ENCODE peak calls at places on chromosomes 12 and 14, in nine cellular contexts. One of them, this sample, is unnamed.
A peak's percentile ranks its signal among the peaks of the same experiment; 100 is the strongest.

GRCh38 chr12:19520646-19521045 is 81.4 kb downstream of the AEBP2 start:
- DNase-seq in transverse colon: no peak
- DNase-seq in upper lobe of left lung: no peak
- DNase-seq in GM12878: no peak
- DNase-seq in esophagus muscularis mucosa: no peak
- DNase-seq in H1: no peak
- DNase-seq in A549: no peak
- DNase-seq in stomach: no peak
- DNase-seq in ovary: no peak
- DNase-seq in this sample: no peak

GRCh38 chr12:9064201-9064814 is 51.4 kb downstream of the A2M start:
- DNase-seq in stomach: peak; percentile 72
- DNase-seq in H1: peak; percentile 9
- DNase-seq in transverse colon: peak; percentile 67
- DNase-seq in A549: peak; percentile 75
- DNase-seq in GM12878: no peak
- DNase-seq in ovary: peak; percentile 71
- DNase-seq in upper lobe of left lung: peak; percentile 93
- DNase-seq in esophagus muscularis mucosa: no peak
- DNase-seq in this sample: no peak

GRCh38 chr12:47249082-47249481 is 169.3 kb upstream of the AMIGO2 start:
- DNase-seq in esophagus muscularis mucosa: no peak
- DNase-seq in A549: no peak
- DNase-seq in GM12878: no peak
- DNase-seq in upper lobe of left lung: no peak
- DNase-seq in H1: no peak
- DNase-seq in stomach: no peak
- DNase-seq in ovary: no peak
- DNase-seq in transverse colon: no peak
- DNase-seq in this sample: no peak

GRCh38 chr12:90449611-90450010 is 505.4 kb downstream of the CCER1 start:
- DNase-seq in esophagus muscularis mucosa: no peak
- DNase-seq in A549: no peak
- DNase-seq in H1: no peak
- DNase-seq in GM12878: no peak
- DNase-seq in upper lobe of left lung: no peak
- DNase-seq in ovary: no peak
- DNase-seq in transverse colon: no peak
- DNase-seq in stomach: no peak
- DNase-seq in this sample: no peak

GRCh38 chr14:54625158-54625557 is 58.2 kb downstream of the SAMD4A start:
- DNase-seq in GM12878: no peak
- DNase-seq in transverse colon: no peak
- DNase-seq in H1: no peak
- DNase-seq in ovary: no peak
- DNase-seq in esophagus muscularis mucosa: no peak
- DNase-seq in A549: no peak
- DNase-seq in stomach: no peak
- DNase-seq in upper lobe of left lung: no peak
- DNase-seq in this sample: no peak

GRCh38 chr12:94074216-94074969 is 74.0 kb upstream of the PLXNC1 start:
- DNase-seq in ovary: no peak
- DNase-seq in stomach: no peak
- DNase-seq in H1: no peak
- DNase-seq in A549: no peak
- DNase-seq in GM12878: no peak
- DNase-seq in transverse colon: no peak
- DNase-seq in esophagus muscularis mucosa: no peak
- DNase-seq in upper lobe of left lung: no peak
- DNase-seq in this sample: peak; percentile 32

GRCh38 chr12:124720019-124720686 is 143.5 kb downstream of the SCARB1 start:
- DNase-seq in esophagus muscularis mucosa: no peak
- DNase-seq in H1: no peak
- DNase-seq in upper lobe of left lung: no peak
- DNase-seq in A549: peak; percentile 53
- DNase-seq in ovary: no peak
- DNase-seq in GM12878: no peak
- DNase-seq in transverse colon: no peak
- DNase-seq in stomach: no peak
- DNase-seq in this sample: no peak

GRCh38 chr12:7935773-7936581 is at the start of gene SLC2A3:
- DNase-seq in esophagus muscularis mucosa: peak; percentile 96
- DNase-seq in ovary: peak; percentile 51
- DNase-seq in GM12878: peak; percentile 65
- DNase-seq in stomach: peak; percentile 32
- DNase-seq in upper lobe of left lung: no peak
- DNase-seq in A549: peak; percentile 84
- DNase-seq in H1: peak; percentile 53
- DNase-seq in transverse colon: peak; percentile 53
- DNase-seq in this sample: peak; percentile 90

GRCh38 chr12:27733052-27733656 is 22.5 kb downstream of the MRPS35 start:
- DNase-seq in GM12878: no peak
- DNase-seq in H1: no peak
- DNase-seq in A549: peak; percentile 55
- DNase-seq in transverse colon: peak; percentile 35
- DNase-seq in esophagus muscularis mucosa: no peak
- DNase-seq in stomach: no peak
- DNase-seq in upper lobe of left lung: no peak
- DNase-seq in ovary: no peak
- DNase-seq in this sample: peak; percentile 36

GRCh38 chr14:35341454-35342159 is 49.4 kb downstream of the PSMA6 start:
- DNase-seq in esophagus muscularis mucosa: peak; percentile 98
- DNase-seq in GM12878: no peak
- DNase-seq in A549: peak; percentile 93
- DNase-seq in stomach: peak; percentile 99
- DNase-seq in ovary: peak; percentile 96
- DNase-seq in H1: no peak
- DNase-seq in upper lobe of left lung: peak; percentile 90
- DNase-seq in transverse colon: peak; percentile 97
- DNase-seq in this sample: peak; percentile 96

GRCh38 chr12:69102856-69103255 is 136.5 kb upstream of the CPSF6 start:
- DNase-seq in upper lobe of left lung: no peak
- DNase-seq in ovary: no peak
- DNase-seq in stomach: no peak
- DNase-seq in GM12878: no peak
- DNase-seq in esophagus muscularis mucosa: no peak
- DNase-seq in A549: no peak
- DNase-seq in transverse colon: no peak
- DNase-seq in H1: no peak
- DNase-seq in this sample: no peak

GRCh38 chr14:89493877-89494634 is 77.0 kb upstream of the FOXN3 start:
- DNase-seq in H1: no peak
- DNase-seq in ovary: no peak
- DNase-seq in A549: no peak
- DNase-seq in transverse colon: no peak
- DNase-seq in stomach: no peak
- DNase-seq in upper lobe of left lung: no peak
- DNase-seq in GM12878: peak; percentile 47
- DNase-seq in esophagus muscularis mucosa: no peak
- DNase-seq in this sample: no peak

GRCh38 chr12:83046019-83046418 is 359.3 kb downstream of the TMTC2 start:
- DNase-seq in A549: no peak
- DNase-seq in ovary: no peak
- DNase-seq in esophagus muscularis mucosa: no peak
- DNase-seq in stomach: no peak
- DNase-seq in H1: no peak
- DNase-seq in GM12878: no peak
- DNase-seq in transverse colon: no peak
- DNase-seq in upper lobe of left lung: no peak
- DNase-seq in this sample: no peak

GRCh38 chr12:83052890-83053541 is 366.3 kb downstream of the TMTC2 start:
- DNase-seq in ovary: no peak
- DNase-seq in transverse colon: no peak
- DNase-seq in A549: no peak
- DNase-seq in H1: no peak
- DNase-seq in upper lobe of left lung: no peak
- DNase-seq in stomach: no peak
- DNase-seq in esophagus muscularis mucosa: no peak
- DNase-seq in GM12878: no peak
- DNase-seq in this sample: no peak

GRCh38 chr12:83049306-83049705 is 362.6 kb downstream of the TMTC2 start:
- DNase-seq in A549: no peak
- DNase-seq in ovary: no peak
- DNase-seq in transverse colon: no peak
- DNase-seq in H1: no peak
- DNase-seq in stomach: no peak
- DNase-seq in esophagus muscularis mucosa: no peak
- DNase-seq in upper lobe of left lung: no peak
- DNase-seq in GM12878: no peak
- DNase-seq in this sample: no peak
- H3K4me3 ChIP-seq in A549: no peak overlapping the region
- H3K4me3 ChIP-seq in ovary: no peak overlapping the region
- H3K4me3 ChIP-seq in transverse colon: no peak overlapping the region
- H3K4me3 ChIP-seq in H1: no peak overlapping the region
- H3K4me3 ChIP-seq in stomach: no peak overlapping the region
- H3K4me3 ChIP-seq in esophagus muscularis mucosa: no peak overlapping the region
- H3K4me3 ChIP-seq in upper lobe of left lung: no peak overlapping the region
- H3K4me3 ChIP-seq in GM12878: no peak overlapping the region
- H3K4me3 ChIP-seq in this sample: no peak overlapping the region

GRCh38 chr14:101328412-101329149 is 232.7 kb upstream of the DIO3 start:
- DNase-seq in GM12878: no peak
- DNase-seq in H1: no peak
- DNase-seq in upper lobe of left lung: no peak
- DNase-seq in transverse colon: no peak
- DNase-seq in stomach: no peak
- DNase-seq in ovary: no peak
- DNase-seq in esophagus muscularis mucosa: peak; percentile 31
- DNase-seq in A549: no peak
- DNase-seq in this sample: no peak
- TF ChIP-seq EP300 in GM12878: no peak
- TF ChIP-seq EP300 in H1: no peak
- TF ChIP-seq EP300 in upper lobe of left lung: no peak
- TF ChIP-seq EP300 in transverse colon: no peak
- TF ChIP-seq EP300 in stomach: no peak
- TF ChIP-seq EP300 in ovary: no peak
- TF ChIP-seq EP300 in esophagus muscularis mucosa: no peak
- TF ChIP-seq EP300 in A549: no peak
- TF ChIP-seq EP300 in this sample: no peak

GRCh38 chr14:85529803-85530574 is at the start of gene FLRT2:
- DNase-seq in transverse colon: no peak
- DNase-seq in H1: no peak
- DNase-seq in stomach: peak; percentile 39
- DNase-seq in A549: peak; percentile 64
- DNase-seq in GM12878: no peak
- DNase-seq in ovary: peak; percentile 86
- DNase-seq in upper lobe of left lung: peak; percentile 88
- DNase-seq in esophagus muscularis mucosa: no peak
- DNase-seq in this sample: peak; percentile 82

GRCh38 chr14:85528882-85529585 is 910 bp upstream of the FLRT2 start:
- DNase-seq in H1: no peak
- DNase-seq in stomach: no peak
- DNase-seq in ovary: peak; percentile 44
- DNase-seq in A549: peak; percentile 59
- DNase-seq in upper lobe of left lung: no peak
- DNase-seq in transverse colon: no peak
- DNase-seq in GM12878: no peak
- DNase-seq in esophagus muscularis mucosa: no peak
- DNase-seq in this sample: no peak

GRCh38 chr14:85531141-85531593 is 1.2 kb downstream of the FLRT2 start:
- DNase-seq in ovary: peak; percentile 81
- DNase-seq in H1: no peak
- DNase-seq in esophagus muscularis mucosa: no peak
- DNase-seq in upper lobe of left lung: peak; percentile 84
- DNase-seq in GM12878: no peak
- DNase-seq in stomach: peak; percentile 28
- DNase-seq in A549: peak; percentile 79
- DNase-seq in transverse colon: no peak
- DNase-seq in this sample: peak; percentile 62

GRCh38 chr14:85531594-85532391 is 1.8 kb downstream of the FLRT2 start:
- DNase-seq in stomach: peak; percentile 26
- DNase-seq in upper lobe of left lung: peak; percentile 88
- DNase-seq in GM12878: no peak
- DNase-seq in H1: no peak
- DNase-seq in A549: peak; percentile 79
- DNase-seq in transverse colon: no peak
- DNase-seq in esophagus muscularis mucosa: no peak
- DNase-seq in ovary: peak; percentile 86
- DNase-seq in this sample: peak; percentile 75

DNA sequence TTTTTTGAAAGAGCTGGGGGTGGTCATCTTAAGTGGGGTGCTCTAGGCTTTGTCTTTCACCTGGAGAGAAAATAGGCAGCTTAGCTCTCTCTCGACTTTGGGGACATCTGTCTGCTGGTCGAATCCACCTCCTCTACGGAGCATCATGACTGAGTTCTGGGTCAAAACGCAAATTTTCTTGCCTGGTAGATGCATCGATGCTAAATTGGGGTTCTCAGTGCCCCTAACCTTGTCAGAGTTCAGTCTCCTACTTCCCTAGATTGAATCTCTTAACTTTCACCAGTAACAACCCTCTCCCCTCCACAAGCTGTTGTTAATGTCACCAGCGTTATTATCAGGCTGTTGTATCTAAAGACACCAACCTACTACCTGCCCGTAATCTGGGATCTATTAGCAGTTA is 682 bp downstream of the FLRT2 start:
- DNase-seq in ovary: no peak
- DNase-seq in A549: no peak
- DNase-seq in stomach: no peak
- DNase-seq in esophagus muscularis mucosa: no peak
- DNase-seq in GM12878: no peak
- DNase-seq in upper lobe of left lung: no peak
- DNase-seq in H1: no peak
- DNase-seq in transverse colon: no peak
- DNase-seq in this sample: no peak
- H3K4me3 ChIP-seq in ovary: peak overlapping the region; percentile 70
- H3K4me3 ChIP-seq in A549: peak overlapping the region; percentile 51
- H3K4me3 ChIP-seq in stomach: peak overlapping the region; percentile 73
- H3K4me3 ChIP-seq in esophagus muscularis mucosa: peak overlapping the region; percentile 59
- H3K4me3 ChIP-seq in GM12878: no peak overlapping the region
- H3K4me3 ChIP-seq in upper lobe of left lung: peak overlapping the region; percentile 31
- H3K4me3 ChIP-seq in H1: peak overlapping the region; percentile 62
- H3K4me3 ChIP-seq in transverse colon: peak overlapping the region; percentile 23
- H3K4me3 ChIP-seq in this sample: peak overlapping the region; percentile 51

GRCh38 chr12:79452906-79453305 is 237.9 kb downstream of the PAWR start:
- DNase-seq in esophagus muscularis mucosa: no peak
- DNase-seq in A549: no peak
- DNase-seq in upper lobe of left lung: no peak
- DNase-seq in H1: no peak
- DNase-seq in transverse colon: no peak
- DNase-seq in ovary: peak; percentile 31
- DNase-seq in stomach: no peak
- DNase-seq in GM12878: no peak
- DNase-seq in this sample: no peak

GRCh38 chr12:79451365-79451764 is 239.4 kb downstream of the PAWR start:
- DNase-seq in GM12878: no peak
- DNase-seq in upper lobe of left lung: no peak
- DNase-seq in H1: no peak
- DNase-seq in stomach: no peak
- DNase-seq in A549: no peak
- DNase-seq in ovary: no peak
- DNase-seq in transverse colon: no peak
- DNase-seq in esophagus muscularis mucosa: no peak
- DNase-seq in this sample: no peak

GRCh38 chr12:79451988-79452387 is 238.8 kb downstream of the PAWR start:
- DNase-seq in esophagus muscularis mucosa: no peak
- DNase-seq in A549: peak; percentile 64
- DNase-seq in GM12878: no peak
- DNase-seq in ovary: peak; percentile 75
- DNase-seq in H1: no peak
- DNase-seq in transverse colon: peak; percentile 39
- DNase-seq in upper lobe of left lung: no peak
- DNase-seq in stomach: peak; percentile 25
- DNase-seq in this sample: peak; percentile 67

GRCh38 chr12:79454338-79454777 is 236.4 kb downstream of the PAWR start:
- DNase-seq in GM12878: no peak
- DNase-seq in transverse colon: no peak
- DNase-seq in H1: no peak
- DNase-seq in stomach: no peak
- DNase-seq in esophagus muscularis mucosa: no peak
- DNase-seq in upper lobe of left lung: no peak
- DNase-seq in ovary: no peak
- DNase-seq in A549: no peak
- DNase-seq in this sample: no peak

GRCh38 chr12:79455314-79455713 is 235.4 kb downstream of the PAWR start:
- DNase-seq in A549: no peak
- DNase-seq in GM12878: no peak
- DNase-seq in esophagus muscularis mucosa: no peak
- DNase-seq in H1: no peak
- DNase-seq in stomach: no peak
- DNase-seq in upper lobe of left lung: no peak
- DNase-seq in transverse colon: no peak
- DNase-seq in ovary: no peak
- DNase-seq in this sample: no peak
- TF ChIP-seq EP300 in A549: no peak
- TF ChIP-seq EP300 in GM12878: no peak
- TF ChIP-seq EP300 in esophagus muscularis mucosa: no peak
- TF ChIP-seq EP300 in H1: no peak
- TF ChIP-seq EP300 in stomach: no peak
- TF ChIP-seq EP300 in upper lobe of left lung: no peak
- TF ChIP-seq EP300 in transverse colon: no peak
- TF ChIP-seq EP300 in ovary: no peak
- TF ChIP-seq EP300 in this sample: no peak